ENCODE peak calls at places on chromosomes 2 and 18, in five cellular contexts. W is gastrocnemius medialis; R is NAMALWA; I is foreskin fibroblast; C is activated effector memory CD4-positive, alpha-beta T cell treated with anti-CD3 and anti-CD28 coated beads, Interleukin-2, amount 50 U/mL, for 16 hours. E is an unnamed sample.

GRCh38 chr18:62080172-62080571 is 106.7 kb downstream of the PIGN start:
- DNase-seq in W (no peak), I (no peak), C (no peak), R (no peak), E (no peak)

GRCh38 chr2:100321881-100322820 is at the start of gene LONRF2:
- DNase-seq in R (no peak), C (peak), W (no peak), I (peak), E (no peak)

GRCh38 chr2:174603280-174603679 is 5.7 kb upstream of the WIPF1 start:
- DNase-seq in R (peak), I (peak), W (no peak), C (peak), E (peak)

GRCh38 chr2:221961561-221961960 is 337.2 kb downstream of the PAX3 start:
- DNase-seq in C (no peak), R (no peak), W (no peak), I (no peak), E (no peak)

GRCh38 chr2:132670104-132670960 is at the start of gene LYPD1:
- DNase-seq in C (no peak), I (peak), R (no peak), W (no peak), E (peak)

GRCh38 chr18:77124452-77124922 is 8.1 kb downstream of the MBP start:
- DNase-seq in W (no peak), C (peak), R (peak), I (peak), E (no peak)

GRCh38 chr18:78506031-78506461 is 473.6 kb upstream of the SALL3 start:
- DNase-seq in I (no peak), W (no peak), C (no peak), R (no peak), E (no peak)

GRCh38 chr2:32430804-32431203 is 74.0 kb downstream of the BIRC6 start:
- DNase-seq in R (no peak), C (no peak), I (no peak), W (no peak), E (no peak)

GRCh38 chr2:205895981-205896655 is 189.9 kb downstream of the INO80D start:
- DNase-seq in R (no peak), W (no peak), I (peak), C (no peak), E (no peak)

GRCh38 chr2:225995788-225996476 is 596.4 kb downstream of the NYAP2 start:
- DNase-seq in R (no peak), I (peak), C (no peak), W (no peak), E (peak)